ENCODE peak calls at places on chromosomes 3 and 15, in seven cellular contexts. One of them, this sample, is unnamed.

GRCh38 chr3:46893146-46893748 is 15.7 kb downstream of the PTH1R start:
- DNase-seq in fibroblast of pulmonary artery: no peak
- DNase-seq in lower lobe of right lung: peak
- DNase-seq in foreskin keratinocyte: no peak
- DNase-seq in coronary artery: no peak
- DNase-seq in ACHN: no peak
- DNase-seq in CD4-positive, CD25-positive, alpha-beta regulatory T cell: no peak
- DNase-seq in this sample: peak

GRCh38 chr15:64919721-64920120 is 8.0 kb downstream of the ANKDD1A start:
- DNase-seq in CD4-positive, CD25-positive, alpha-beta regulatory T cell: no peak
- DNase-seq in lower lobe of right lung: no peak
- DNase-seq in foreskin keratinocyte: no peak
- DNase-seq in ACHN: no peak
- DNase-seq in fibroblast of pulmonary artery: no peak
- DNase-seq in coronary artery: no peak
- DNase-seq in this sample: no peak

GRCh38 chr3:152396867-152397266 is 128.1 kb downstream of the MBNL1 start:
- DNase-seq in fibroblast of pulmonary artery: peak
- DNase-seq in ACHN: no peak
- DNase-seq in lower lobe of right lung: no peak
- DNase-seq in CD4-positive, CD25-positive, alpha-beta regulatory T cell: no peak
- DNase-seq in coronary artery: no peak
- DNase-seq in foreskin keratinocyte: no peak
- DNase-seq in this sample: no peak

GRCh38 chr15:31300981-31301686 is 25.5 kb upstream of the KLF13 start:
- DNase-seq in fibroblast of pulmonary artery: no peak
- DNase-seq in CD4-positive, CD25-positive, alpha-beta regulatory T cell: no peak
- DNase-seq in coronary artery: no peak
- DNase-seq in foreskin keratinocyte: no peak
- DNase-seq in lower lobe of right lung: no peak
- DNase-seq in ACHN: no peak
- DNase-seq in this sample: peak

GRCh38 chr3:57652203-57652602 is 40.7 kb downstream of the DENND6A start:
- DNase-seq in ACHN: no peak
- DNase-seq in coronary artery: no peak
- DNase-seq in foreskin keratinocyte: no peak
- DNase-seq in CD4-positive, CD25-positive, alpha-beta regulatory T cell: no peak
- DNase-seq in fibroblast of pulmonary artery: no peak
- DNase-seq in lower lobe of right lung: no peak
- DNase-seq in this sample: no peak

GRCh38 chr3:184942735-184943134 is 130.8 kb downstream of the VPS8 start:
- DNase-seq in foreskin keratinocyte: no peak
- DNase-seq in ACHN: no peak
- DNase-seq in lower lobe of right lung: no peak
- DNase-seq in coronary artery: no peak
- DNase-seq in fibroblast of pulmonary artery: no peak
- DNase-seq in CD4-positive, CD25-positive, alpha-beta regulatory T cell: no peak
- DNase-seq in this sample: no peak

GRCh38 chr15:101295607-101296225 is 668 bp upstream of the SNRPA1 start:
- DNase-seq in ACHN: no peak
- DNase-seq in fibroblast of pulmonary artery: peak
- DNase-seq in coronary artery: no peak
- DNase-seq in lower lobe of right lung: no peak
- DNase-seq in foreskin keratinocyte: no peak
- DNase-seq in CD4-positive, CD25-positive, alpha-beta regulatory T cell: no peak
- DNase-seq in this sample: no peak

GRCh38 chr3:156553705-156554356 is 1.1 kb downstream of the SSR3 start:
- DNase-seq in coronary artery: no peak
- DNase-seq in ACHN: peak
- DNase-seq in fibroblast of pulmonary artery: peak
- DNase-seq in foreskin keratinocyte: no peak
- DNase-seq in CD4-positive, CD25-positive, alpha-beta regulatory T cell: no peak
- DNase-seq in lower lobe of right lung: no peak
- DNase-seq in this sample: no peak

GRCh38 chr3:50321146-50321843 is 1.2 kb downstream of the HYAL2 start:
- DNase-seq in fibroblast of pulmonary artery: peak
- DNase-seq in CD4-positive, CD25-positive, alpha-beta regulatory T cell: peak
- DNase-seq in lower lobe of right lung: peak
- DNase-seq in ACHN: peak
- DNase-seq in foreskin keratinocyte: peak
- DNase-seq in coronary artery: peak
- DNase-seq in this sample: peak

GRCh38 chr3:47475029-47475569 is 642 bp downstream of the SCAP start:
- DNase-seq in coronary artery: peak
- DNase-seq in lower lobe of right lung: no peak
- DNase-seq in foreskin keratinocyte: no peak
- DNase-seq in ACHN: peak
- DNase-seq in fibroblast of pulmonary artery: peak
- DNase-seq in CD4-positive, CD25-positive, alpha-beta regulatory T cell: no peak
- DNase-seq in this sample: no peak

GRCh38 chr15:79089331-79089889 is 1.2 kb downstream of the RASGRF1 start:
- DNase-seq in fibroblast of pulmonary artery: no peak
- DNase-seq in lower lobe of right lung: no peak
- DNase-seq in CD4-positive, CD25-positive, alpha-beta regulatory T cell: no peak
- DNase-seq in coronary artery: peak
- DNase-seq in foreskin keratinocyte: no peak
- DNase-seq in ACHN: no peak
- DNase-seq in this sample: no peak

GRCh38 chr3:71930056-71930991 is 145.4 kb upstream of the PROK2 start:
- DNase-seq in CD4-positive, CD25-positive, alpha-beta regulatory T cell: no peak
- DNase-seq in fibroblast of pulmonary artery: peak
- DNase-seq in lower lobe of right lung: no peak
- DNase-seq in ACHN: no peak
- DNase-seq in foreskin keratinocyte: peak
- DNase-seq in coronary artery: no peak
- DNase-seq in this sample: no peak

GRCh38 chr15:82570721-82571519 is 30.7 kb upstream of the RPS17 start:
- DNase-seq in coronary artery: no peak
- DNase-seq in ACHN: no peak
- DNase-seq in CD4-positive, CD25-positive, alpha-beta regulatory T cell: no peak
- DNase-seq in foreskin keratinocyte: no peak
- DNase-seq in lower lobe of right lung: no peak
- DNase-seq in fibroblast of pulmonary artery: no peak
- DNase-seq in this sample: no peak

GRCh38 chr15:85581495-85581894 is 201.1 kb downstream of the AKAP13 start:
- DNase-seq in CD4-positive, CD25-positive, alpha-beta regulatory T cell: peak
- DNase-seq in ACHN: no peak
- DNase-seq in fibroblast of pulmonary artery: peak
- DNase-seq in foreskin keratinocyte: no peak
- DNase-seq in lower lobe of right lung: peak
- DNase-seq in coronary artery: no peak
- DNase-seq in this sample: peak

GRCh38 chr3:171824824-171825221 is 14.5 kb upstream of the PLD1 start:
- DNase-seq in lower lobe of right lung: no peak
- DNase-seq in CD4-positive, CD25-positive, alpha-beta regulatory T cell: no peak
- DNase-seq in coronary artery: no peak
- DNase-seq in ACHN: peak
- DNase-seq in fibroblast of pulmonary artery: peak
- DNase-seq in foreskin keratinocyte: no peak
- DNase-seq in this sample: no peak

GRCh38 chr3:140931801-140932200 is 9.8 kb upstream of the SLC25A36 start:
- DNase-seq in CD4-positive, CD25-positive, alpha-beta regulatory T cell: no peak
- DNase-seq in foreskin keratinocyte: no peak
- DNase-seq in lower lobe of right lung: no peak
- DNase-seq in coronary artery: no peak
- DNase-seq in fibroblast of pulmonary artery: no peak
- DNase-seq in ACHN: no peak
- DNase-seq in this sample: no peak

GRCh38 chr3:15476378-15476777 is 45.1 kb downstream of the COLQ start:
- DNase-seq in fibroblast of pulmonary artery: peak
- DNase-seq in CD4-positive, CD25-positive, alpha-beta regulatory T cell: no peak
- DNase-seq in ACHN: no peak
- DNase-seq in coronary artery: no peak
- DNase-seq in foreskin keratinocyte: peak
- DNase-seq in lower lobe of right lung: no peak
- DNase-seq in this sample: no peak

GRCh38 chr3:8458711-8459110 is 42.9 kb upstream of the LMCD1 start:
- DNase-seq in lower lobe of right lung: no peak
- DNase-seq in foreskin keratinocyte: no peak
- DNase-seq in CD4-positive, CD25-positive, alpha-beta regulatory T cell: no peak
- DNase-seq in fibroblast of pulmonary artery: peak
- DNase-seq in coronary artery: peak
- DNase-seq in ACHN: no peak
- DNase-seq in this sample: no peak

GRCh38 chr3:190094201-190094718 is 26.4 kb downstream of the P3H2 start:
- DNase-seq in coronary artery: peak
- DNase-seq in foreskin keratinocyte: no peak
- DNase-seq in fibroblast of pulmonary artery: peak
- DNase-seq in lower lobe of right lung: no peak
- DNase-seq in ACHN: no peak
- DNase-seq in CD4-positive, CD25-positive, alpha-beta regulatory T cell: no peak
- DNase-seq in this sample: no peak

GRCh38 chr3:174100744-174101143 is 703.2 kb downstream of the NLGN1 start:
- DNase-seq in ACHN: peak
- DNase-seq in coronary artery: no peak
- DNase-seq in fibroblast of pulmonary artery: no peak
- DNase-seq in foreskin keratinocyte: no peak
- DNase-seq in lower lobe of right lung: no peak
- DNase-seq in CD4-positive, CD25-positive, alpha-beta regulatory T cell: no peak
- DNase-seq in this sample: no peak

GRCh38 chr3:65723011-65723410 is 315.7 kb downstream of the MAGI1 start:
- DNase-seq in lower lobe of right lung: no peak
- DNase-seq in CD4-positive, CD25-positive, alpha-beta regulatory T cell: no peak
- DNase-seq in fibroblast of pulmonary artery: no peak
- DNase-seq in foreskin keratinocyte: no peak
- DNase-seq in coronary artery: no peak
- DNase-seq in ACHN: no peak
- DNase-seq in this sample: no peak

GRCh38 chr15:90625037-90625436 is 92.1 kb upstream of the BLM start:
- DNase-seq in lower lobe of right lung: no peak
- DNase-seq in coronary artery: no peak
- DNase-seq in foreskin keratinocyte: no peak
- DNase-seq in fibroblast of pulmonary artery: no peak
- DNase-seq in CD4-positive, CD25-positive, alpha-beta regulatory T cell: no peak
- DNase-seq in ACHN: no peak
- DNase-seq in this sample: no peak

GRCh38 chr3:148857321-148857720 is 7.8 kb upstream of the CPA3 start:
- DNase-seq in CD4-positive, CD25-positive, alpha-beta regulatory T cell: no peak
- DNase-seq in ACHN: no peak
- DNase-seq in coronary artery: no peak
- DNase-seq in fibroblast of pulmonary artery: no peak
- DNase-seq in lower lobe of right lung: no peak
- DNase-seq in foreskin keratinocyte: no peak
- DNase-seq in this sample: no peak

GRCh38 chr3:193507566-193507965 is 47.1 kb downstream of the ATP13A4 start:
- DNase-seq in foreskin keratinocyte: no peak
- DNase-seq in coronary artery: no peak
- DNase-seq in ACHN: no peak
- DNase-seq in CD4-positive, CD25-positive, alpha-beta regulatory T cell: no peak
- DNase-seq in fibroblast of pulmonary artery: no peak
- DNase-seq in lower lobe of right lung: no peak
- DNase-seq in this sample: no peak

GRCh38 chr15:63403254-63403945 is 21.8 kb upstream of the CA12 start:
- DNase-seq in lower lobe of right lung: no peak
- DNase-seq in CD4-positive, CD25-positive, alpha-beta regulatory T cell: no peak
- DNase-seq in foreskin keratinocyte: no peak
- DNase-seq in coronary artery: no peak
- DNase-seq in fibroblast of pulmonary artery: peak
- DNase-seq in ACHN: no peak
- DNase-seq in this sample: no peak

GRCh38 chr15:69305204-69305931 is 6.7 kb downstream of the PAQR5 start:
- DNase-seq in lower lobe of right lung: peak
- DNase-seq in coronary artery: no peak
- DNase-seq in CD4-positive, CD25-positive, alpha-beta regulatory T cell: no peak
- DNase-seq in foreskin keratinocyte: no peak
- DNase-seq in fibroblast of pulmonary artery: peak
- DNase-seq in ACHN: peak
- DNase-seq in this sample: peak

GRCh38 chr15:30885814-30886213 is 17.9 kb upstream of the FAN1 start:
- DNase-seq in lower lobe of right lung: no peak
- DNase-seq in foreskin keratinocyte: no peak
- DNase-seq in coronary artery: no peak
- DNase-seq in fibroblast of pulmonary artery: peak
- DNase-seq in ACHN: peak
- DNase-seq in CD4-positive, CD25-positive, alpha-beta regulatory T cell: no peak
- DNase-seq in this sample: no peak